ENCODE peak calls at places on chromosomes 2 and 18, in ten cellular contexts. Y, J, X, R, S, Z, W, N, K and G are unnamed samples.
A peak's percentile ranks its signal among the peaks of the same experiment; 100 is the strongest.

GRCh38 chr2:170819941-170820646 is 3.4 kb downstream of the GAD1 start:
- DNase-seq in N (no peak), R (no peak), W (no peak), J (no peak), K (no peak), Z (peak; percentile 31), X (no peak), Y (no peak), S (no peak), G (no peak)

GRCh38 chr2:25029183-25029554 is 12.7 kb upstream of the EFR3B start:
- DNase-seq in Z (no peak), X (no peak), Y (no peak), S (no peak), W (no peak), K (no peak), J (peak; percentile 31), R (no peak), N (no peak), G (no peak)

GRCh38 chr2:178271629-178272333 is 77.5 kb downstream of the OSBPL6 start:
- DNase-seq in X (peak; percentile 84), S (peak; percentile 87), W (peak; percentile 10), R (peak; percentile 21), J (no peak), Y (no peak), N (no peak), K (no peak), Z (no peak), G (peak; percentile 41)

GRCh38 chr2:36800381-36800780 is 103.9 kb downstream of the VIT start:
- DNase-seq in R (no peak), X (no peak), W (no peak), Y (no peak), Z (no peak), N (no peak), S (no peak), J (no peak), K (no peak), G (no peak)

GRCh38 chr18:59478591-59478990 is 119.5 kb upstream of the LMAN1 start:
- DNase-seq in K (no peak), Y (no peak), X (peak; percentile 21), N (no peak), W (no peak), J (no peak), Z (no peak), S (no peak), R (no peak), G (no peak)

GRCh38 chr2:201070966-201071304 is 536 bp downstream of the HYCC2 start:
- DNase-seq in S (peak; percentile 14), J (peak; percentile 65), Y (peak; percentile 6), Z (no peak), W (no peak), X (no peak), N (peak; percentile 41), R (peak; percentile 2), K (no peak), G (no peak)

GRCh38 chr18:35430721-35431441 is 53.7 kb upstream of the ZNF396 start:
- DNase-seq in K (no peak), X (no peak), R (no peak), W (no peak), N (no peak), S (no peak), Y (no peak), Z (no peak), J (peak; percentile 6), G (no peak)

GRCh38 chr18:2857491-2858063 is 10.8 kb downstream of the EMILIN2 start:
- DNase-seq in Z (no peak), Y (no peak), J (peak; percentile 96), X (peak; percentile 94), N (no peak), K (no peak), S (peak; percentile 99), W (peak; percentile 52), R (peak; percentile 91), G (peak; percentile 86)

DNA sequence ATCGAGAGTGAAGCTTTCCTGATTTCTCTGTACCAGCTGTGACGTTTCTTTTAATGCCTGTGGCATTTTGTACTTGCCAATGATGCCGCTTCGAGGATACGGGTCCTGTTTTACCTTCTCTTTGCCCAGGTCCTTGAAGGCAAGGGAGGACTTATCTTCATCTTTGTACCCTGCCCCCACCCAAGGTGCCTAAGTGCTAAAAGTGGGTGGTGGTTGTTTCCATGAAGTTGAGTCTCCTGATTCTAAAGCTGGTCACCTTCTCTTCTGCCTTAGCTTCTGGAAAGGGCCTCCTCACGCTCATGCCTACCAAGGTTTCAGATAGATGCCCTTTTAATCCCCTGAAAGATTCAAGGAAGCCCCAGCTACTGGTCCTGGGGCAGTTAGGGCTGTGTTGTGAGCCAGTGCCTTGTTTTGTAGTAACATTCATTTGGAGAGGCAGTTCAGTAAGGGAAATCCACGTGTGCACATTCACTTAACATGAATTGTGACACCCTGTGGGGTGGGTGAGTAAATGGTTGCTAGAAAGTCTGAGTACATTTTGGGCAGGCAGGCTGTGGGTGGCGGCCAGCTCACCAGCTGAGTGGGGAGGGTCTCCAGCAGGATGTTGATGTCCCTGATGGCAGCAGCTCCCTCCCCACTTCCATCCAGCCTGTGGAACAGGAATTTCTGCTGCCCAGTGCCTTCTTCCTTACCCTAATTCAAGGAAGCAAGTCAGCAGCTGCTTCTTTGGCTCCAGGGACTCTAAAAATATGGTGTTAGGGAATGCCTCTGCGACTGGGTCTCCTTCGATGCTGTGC is 6.2 kb downstream of the LBH start:
- DNase-seq in Y (no peak), R (no peak), J (no peak), W (no peak), Z (no peak), S (peak; percentile 40), X (no peak), N (no peak), K (no peak), G (no peak)
- H3K4me3 ChIP-seq in Y (no peak overlapping the region), R (no peak overlapping the region), J (no peak overlapping the region), W (no peak overlapping the region), Z (no peak overlapping the region), S (no peak overlapping the region), X (no peak overlapping the region), N (no peak overlapping the region), K (no peak overlapping the region), G (no peak overlapping the region)

GRCh38 chr2:64866797-64867196 is 122.4 kb upstream of the SLC1A4 start:
- DNase-seq in S (peak; percentile 99), Y (no peak), N (no peak), K (peak; percentile 89), W (peak; percentile 22), J (no peak), X (peak; percentile 99), Z (no peak), R (no peak), G (no peak)

GRCh38 chr2:64865073-64865830 is 123.9 kb upstream of the SLC1A4 start:
- DNase-seq in Y (peak; percentile 76), R (peak; percentile 80), K (peak; percentile 83), J (peak; percentile 82), Z (peak; percentile 69), W (peak; percentile 87), S (peak; percentile 77), N (no peak), X (peak; percentile 35), G (peak; percentile 60)

GRCh38 chr2:64863097-64863820 is 125.9 kb upstream of the SLC1A4 start:
- DNase-seq in S (no peak), Y (no peak), N (no peak), X (no peak), R (no peak), W (no peak), K (no peak), Z (no peak), J (peak; percentile 84), G (no peak)

GRCh38 chr2:64867253-64867996 is 121.8 kb upstream of the SLC1A4 start:
- DNase-seq in X (no peak), W (no peak), S (no peak), K (no peak), Y (no peak), N (no peak), R (no peak), J (no peak), Z (no peak), G (no peak)

DNA sequence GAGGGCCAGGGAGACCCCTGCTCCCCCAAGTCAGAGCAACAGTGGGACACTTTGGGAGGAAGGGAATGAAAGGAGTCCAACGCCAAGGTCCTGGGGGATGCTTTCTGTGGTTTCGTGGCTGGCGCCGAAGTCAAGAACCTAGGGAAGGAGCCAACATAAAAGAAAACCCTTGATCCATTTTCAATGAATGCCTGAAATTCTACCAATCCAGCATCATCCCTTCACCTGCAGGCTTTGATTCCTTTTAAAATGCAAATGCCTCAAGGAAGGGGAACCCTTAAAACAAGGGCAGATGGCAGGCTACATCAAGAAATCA is 123.4 kb upstream of the SLC1A4 start:
- DNase-seq in K (peak; percentile 46), J (peak; percentile 38), X (no peak), S (no peak), Y (no peak), N (no peak), Z (peak; percentile 30), R (no peak), W (no peak), G (no peak)
- H3K4me3 ChIP-seq in K (peak overlapping the region; percentile 46), J (peak overlapping the region; percentile 25), X (peak overlapping the region; percentile 26), S (peak overlapping the region; percentile 34), Y (peak overlapping the region; percentile 62), N (no peak overlapping the region), Z (no peak overlapping the region), R (no peak overlapping the region), W (no peak overlapping the region), G (no peak overlapping the region)

GRCh38 chr2:86368181-86368824 is 30.9 kb upstream of the REEP1 start:
- DNase-seq in R (peak; percentile 78), K (peak; percentile 41), S (peak; percentile 61), Y (peak; percentile 67), N (peak; percentile 60), X (peak; percentile 55), J (peak; percentile 67), Z (peak; percentile 69), W (peak; percentile 72), G (no peak)
- H3K4me3 ChIP-seq in R (no peak overlapping the region), K (no peak overlapping the region), S (no peak overlapping the region), Y (no peak overlapping the region), N (no peak overlapping the region), X (no peak overlapping the region), J (no peak overlapping the region), Z (no peak overlapping the region), W (no peak overlapping the region), G (no peak overlapping the region)

GRCh38 chr2:43193652-43193995 is 32.8 kb downstream of the ZFP36L2 start:
- DNase-seq in N (no peak), J (no peak), S (no peak), K (no peak), W (no peak), X (no peak), R (no peak), Y (no peak), Z (no peak), G (no peak)

GRCh38 chr2:43190305-43191052 is 35.9 kb downstream of the ZFP36L2 start:
- DNase-seq in Z (no peak), S (no peak), K (no peak), J (no peak), R (no peak), N (no peak), Y (no peak), W (no peak), X (no peak), G (no peak)

GRCh38 chr2:43193996-43194869 is 32.2 kb downstream of the ZFP36L2 start:
- DNase-seq in R (no peak), N (peak; percentile 98), K (no peak), S (no peak), J (no peak), W (peak; percentile 87), Y (peak; percentile 89), X (no peak), Z (no peak), G (peak; percentile 51)

GRCh38 chr2:43192939-43193651 is 33.3 kb downstream of the ZFP36L2 start:
- DNase-seq in K (no peak), X (no peak), N (peak; percentile 73), J (no peak), R (no peak), S (no peak), Z (no peak), W (peak; percentile 68), Y (no peak), G (no peak)

DNA sequence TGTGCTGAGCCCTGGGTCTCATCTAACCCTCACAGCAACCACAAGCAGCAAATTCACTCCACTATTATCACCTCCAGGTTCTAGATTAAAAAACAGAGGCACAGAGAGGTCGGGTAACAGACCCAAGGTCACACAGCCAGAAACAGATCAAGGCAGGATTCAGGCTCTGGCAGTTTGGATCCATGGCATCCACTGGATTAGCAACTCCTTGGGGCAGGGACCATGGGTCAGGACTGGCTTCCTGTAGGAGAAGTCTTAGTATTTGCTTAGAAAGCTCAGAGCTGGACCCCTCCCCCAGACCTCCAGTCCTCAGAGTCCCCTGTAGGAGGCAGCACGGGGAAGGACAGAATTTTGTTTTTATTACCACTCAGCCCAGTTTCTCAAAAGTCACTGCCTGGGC is 34.4 kb downstream of the ZFP36L2 start:
- DNase-seq in Y (no peak), S (no peak), K (no peak), N (no peak), J (peak; percentile 60), Z (no peak), R (no peak), W (no peak), X (no peak), G (no peak)
- H3K4me3 ChIP-seq in Y (no peak overlapping the region), S (no peak overlapping the region), K (no peak overlapping the region), N (no peak overlapping the region), J (no peak overlapping the region), Z (no peak overlapping the region), R (no peak overlapping the region), W (no peak overlapping the region), X (no peak overlapping the region), G (no peak overlapping the region)